ENCODE peak calls at places on chromosomes 12 and 14, in nine cellular contexts. X, K, H, W, Y, M, D, J and G are unnamed samples.

GRCh38 chr14:50021261-50021660 is 95.1 kb downstream of the VCPKMT start:
- DNase-seq in Y (no peak), H (no peak), X (no peak), D (no peak), K (no peak), W (no peak), M (no peak), J (peak; percentile 37), G (peak; percentile 42)

GRCh38 chr14:101318271-101318670 is 243.0 kb upstream of the DIO3 start:
- DNase-seq in J (no peak), Y (no peak), K (no peak), X (no peak), H (no peak), D (no peak), M (no peak), W (no peak), G (no peak)

GRCh38 chr12:27462151-27462694 is 15.7 kb downstream of the SMCO2 start:
- DNase-seq in M (peak; percentile 98), K (no peak), Y (no peak), D (no peak), W (no peak), J (no peak), H (peak; percentile 7), X (peak; percentile 16), G (no peak)

GRCh38 chr12:78703820-78704525 is 160.6 kb upstream of the SYT1 start:
- DNase-seq in Y (no peak), W (no peak), H (peak; percentile 84), D (no peak), J (no peak), X (peak; percentile 78), M (peak; percentile 80), K (no peak), G (no peak)

GRCh38 chr14:81414123-81414522 is 14.0 kb upstream of the STON2 start:
- DNase-seq in H (peak; percentile 55), Y (no peak), X (no peak), K (no peak), J (no peak), M (no peak), W (no peak), D (no peak), G (no peak)

GRCh38 chr12:105736498-105736897 is 402.3 kb downstream of the NUAK1 start:
- DNase-seq in J (no peak), W (no peak), H (no peak), M (no peak), X (no peak), K (no peak), D (no peak), Y (no peak), G (no peak)

GRCh38 chr12:112740387-112740934 is 51.1 kb upstream of the RPH3A start:
- DNase-seq in D (no peak), K (no peak), H (no peak), M (no peak), Y (no peak), W (no peak), J (no peak), X (no peak), G (no peak)

GRCh38 chr14:57136669-57137068 is 132.0 kb downstream of the EXOC5 start:
- DNase-seq in M (no peak), W (no peak), X (no peak), H (no peak), K (no peak), J (no peak), Y (no peak), D (no peak), G (no peak)

GRCh38 chr14:33525626-33526025 is 425.2 kb downstream of the EGLN3 start:
- DNase-seq in M (peak; percentile 62), K (no peak), Y (no peak), X (no peak), D (no peak), J (no peak), W (no peak), H (peak; percentile 32), G (no peak)

GRCh38 chr12:104734541-104735075 is 223.5 kb downstream of the SLC41A2 start:
- DNase-seq in M (no peak), D (no peak), H (no peak), X (no peak), J (no peak), Y (no peak), W (no peak), K (no peak), G (no peak)

GRCh38 chr12:104735801-104736200 is 222.3 kb downstream of the SLC41A2 start:
- DNase-seq in M (no peak), K (no peak), Y (no peak), D (no peak), W (no peak), H (no peak), X (no peak), J (no peak), G (no peak)

GRCh38 chr12:104736307-104736706 is 221.8 kb downstream of the SLC41A2 start:
- DNase-seq in D (no peak), W (no peak), X (no peak), H (no peak), J (no peak), M (peak; percentile 66), K (no peak), Y (no peak), G (no peak)

GRCh38 chr12:104730761-104731160 is 227.3 kb downstream of the SLC41A2 start:
- DNase-seq in Y (no peak), J (no peak), X (no peak), W (no peak), H (no peak), D (no peak), K (no peak), M (no peak), G (no peak)

DNA sequence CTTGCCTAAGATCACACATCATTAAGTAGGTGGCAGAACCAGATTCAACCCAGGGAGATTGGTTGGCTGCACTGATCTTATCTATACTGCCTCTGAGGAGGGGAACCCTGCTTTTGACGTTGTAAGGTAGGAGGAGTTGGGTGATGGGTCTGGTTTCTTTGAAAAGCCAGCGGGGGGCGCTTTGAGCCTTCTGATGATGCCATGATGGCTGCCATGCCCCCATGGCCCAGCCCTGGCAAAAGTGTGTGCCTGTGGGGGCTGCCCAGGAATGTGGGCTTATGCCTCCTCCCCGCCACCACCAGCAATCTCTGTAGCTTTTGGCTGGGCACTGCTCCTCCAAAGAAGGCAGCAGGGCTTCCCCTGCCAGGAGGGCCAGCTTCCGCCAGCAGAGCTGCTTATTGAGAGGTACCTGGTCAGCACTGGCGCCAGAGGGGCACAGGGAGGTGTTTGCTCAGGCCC is 224.3 kb downstream of the SLC41A2 start:
- DNase-seq in D (no peak), K (peak; percentile 38), W (peak; percentile 67), Y (no peak), M (no peak), X (peak; percentile 29), J (peak; percentile 52), H (no peak), G (peak; percentile 38)
- TF ChIP-seq CTCF in D (no peak), K (no peak), W (peak; percentile 16), Y (no peak), M (no peak), X (no peak), J (peak; percentile 26), H (no peak), G (no peak)

DNA sequence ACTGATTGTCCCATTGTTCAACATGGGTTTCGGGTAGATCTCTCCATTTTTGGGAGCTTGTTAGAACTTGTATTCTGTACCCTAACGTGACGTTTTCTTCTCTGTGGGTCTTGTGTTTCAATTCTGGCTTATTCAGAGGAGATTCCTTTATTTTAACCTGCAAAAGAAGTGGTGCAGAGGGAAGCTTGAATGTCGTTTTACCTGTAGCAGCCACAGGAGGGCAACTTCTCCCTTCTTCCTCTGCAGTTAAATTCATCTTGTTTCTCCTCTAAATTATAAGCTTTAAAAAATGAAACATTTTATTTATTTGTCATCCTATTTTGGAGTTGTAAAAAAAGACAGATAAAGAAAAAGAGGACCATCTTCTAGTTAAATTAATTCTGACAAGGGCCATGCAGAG is 13.7 kb upstream of the CLEC4D start:
- DNase-seq in Y (no peak), H (peak; percentile 11), M (no peak), X (no peak), K (no peak), W (no peak), D (no peak), J (no peak), G (no peak)
- TF ChIP-seq CTCF in Y (no peak), H (peak; percentile 5), M (no peak), X (no peak), K (no peak), W (peak; percentile 21), D (no peak), J (no peak), G (no peak)

GRCh38 chr12:54723653-54724256 is 75.6 kb upstream of the DCD start:
- DNase-seq in W (no peak), M (peak; percentile 25), X (peak; percentile 28), J (no peak), H (peak; percentile 37), D (no peak), Y (no peak), K (peak; percentile 30), G (peak; percentile 13)

GRCh38 chr12:54719691-54720090 is 71.5 kb upstream of the DCD start:
- DNase-seq in W (no peak), M (no peak), K (no peak), J (no peak), Y (no peak), H (no peak), X (no peak), D (no peak), G (no peak)

GRCh38 chr12:54721312-54721711 is 73.1 kb upstream of the DCD start:
- DNase-seq in M (no peak), D (no peak), J (no peak), K (no peak), H (no peak), Y (no peak), W (no peak), X (no peak), G (no peak)

DNA sequence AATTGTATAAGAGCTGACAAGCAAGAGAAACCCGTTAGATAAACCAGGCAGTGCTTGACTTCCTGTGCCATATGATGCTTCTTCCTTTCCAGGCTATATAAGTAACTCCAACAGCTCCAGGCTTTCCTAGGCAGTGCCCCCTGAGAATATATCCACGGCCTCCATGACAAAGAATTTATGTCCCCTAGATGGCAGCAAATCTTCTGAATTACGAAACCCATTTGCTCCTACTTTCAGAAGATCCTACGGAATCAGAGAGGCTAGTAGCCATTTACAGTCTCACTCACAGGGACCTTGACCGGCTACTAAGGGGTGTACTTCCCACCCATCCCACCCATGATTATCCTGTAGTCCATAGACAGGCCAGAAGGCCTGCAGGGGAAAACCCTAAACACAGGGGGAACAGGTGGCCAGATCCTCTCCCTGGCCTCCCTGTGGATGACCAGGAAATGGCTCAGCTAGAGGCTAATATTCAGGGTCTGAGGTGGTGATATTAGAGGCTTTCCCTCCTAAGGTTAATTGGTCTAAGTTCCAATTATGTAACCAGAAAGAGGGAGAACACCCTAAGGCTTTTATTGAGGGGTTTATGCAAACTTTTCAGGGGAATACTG is 77.2 kb upstream of the DCD start:
- DNase-seq in X (peak; percentile 41), W (no peak), M (peak; percentile 29), K (peak; percentile 46), Y (no peak), J (no peak), D (no peak), H (peak; percentile 19), G (peak; percentile 9)
- TF ChIP-seq CTCF in X (peak; percentile 36), W (peak; percentile 34), M (peak; percentile 34), K (peak; percentile 31), Y (peak; percentile 29), J (peak; percentile 19), D (no peak), H (peak; percentile 31), G (peak; percentile 7)

DNA sequence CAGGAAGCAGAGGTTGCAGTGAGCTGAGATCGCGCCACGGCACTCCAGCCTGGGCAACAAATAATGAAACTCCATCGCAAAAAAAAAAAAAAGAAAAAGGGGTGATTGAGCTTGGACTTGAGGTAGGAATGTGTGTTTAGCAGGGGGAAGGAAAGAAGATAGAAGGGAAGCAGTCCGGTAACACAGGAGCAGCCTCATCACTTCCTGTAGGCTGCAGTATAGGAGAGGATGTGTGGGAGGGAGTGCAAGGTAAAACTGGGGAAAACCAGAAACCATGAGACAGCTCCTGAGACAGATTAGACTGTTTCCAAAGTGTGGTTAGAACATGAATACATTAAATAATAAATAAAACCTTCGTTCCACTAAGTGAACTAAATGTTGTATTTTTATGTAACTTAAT is 49.2 kb downstream of the FGD4 start:
- DNase-seq in J (no peak), M (peak; percentile 55), D (no peak), Y (no peak), W (no peak), K (no peak), X (no peak), H (peak; percentile 44), G (peak; percentile 17)
- TF ChIP-seq CTCF in J (no peak), M (no peak), D (no peak), Y (no peak), W (no peak), K (no peak), X (no peak), H (no peak), G (no peak)